ENCODE peak calls at places on chromosomes 12 and 14, in six cellular contexts. One of them, this sample, is unnamed.

GRCh38 chr12:53793221-53793620 is 41.4 kb upstream of the CISTR start:
- DNase-seq in chondrocyte: no peak
- DNase-seq in neural crest cell: no peak
- DNase-seq in BE2C: no peak
- DNase-seq in CD4-positive, alpha-beta T cell: no peak
- DNase-seq in psoas muscle: no peak
- DNase-seq in this sample: no peak

GRCh38 chr14:74964787-74965769 is 9.7 kb upstream of the PGF start:
- DNase-seq in chondrocyte: no peak
- DNase-seq in neural crest cell: no peak
- DNase-seq in BE2C: no peak
- DNase-seq in CD4-positive, alpha-beta T cell: no peak
- DNase-seq in psoas muscle: no peak
- DNase-seq in this sample: no peak

GRCh38 chr14:97120204-97121120 is 323.3 kb downstream of the VRK1 start:
- DNase-seq in chondrocyte: no peak
- DNase-seq in neural crest cell: no peak
- DNase-seq in BE2C: no peak
- DNase-seq in CD4-positive, alpha-beta T cell: peak; percentile 28
- DNase-seq in psoas muscle: no peak
- DNase-seq in this sample: no peak

GRCh38 chr12:76470028-76470939 is 89.3 kb downstream of the OSBPL8 start:
- DNase-seq in chondrocyte: no peak
- DNase-seq in neural crest cell: no peak
- DNase-seq in BE2C: no peak
- DNase-seq in CD4-positive, alpha-beta T cell: no peak
- DNase-seq in psoas muscle: no peak
- DNase-seq in this sample: no peak

GRCh38 chr12:52087961-52088820 is 8.7 kb downstream of the SMIM41 start:
- DNase-seq in chondrocyte: no peak
- DNase-seq in neural crest cell: no peak
- DNase-seq in BE2C: peak; percentile 49
- DNase-seq in CD4-positive, alpha-beta T cell: no peak
- DNase-seq in psoas muscle: no peak
- DNase-seq in this sample: no peak

GRCh38 chr12:76152161-76152807 is 67.8 kb upstream of the NAP1L1 start:
- DNase-seq in chondrocyte: no peak
- DNase-seq in neural crest cell: no peak
- DNase-seq in BE2C: no peak
- DNase-seq in CD4-positive, alpha-beta T cell: no peak
- DNase-seq in psoas muscle: no peak
- DNase-seq in this sample: no peak

GRCh38 chr12:10618338-10618987 is 5.1 kb upstream of the MAGOHB start:
- DNase-seq in chondrocyte: no peak
- DNase-seq in neural crest cell: no peak
- DNase-seq in BE2C: no peak
- DNase-seq in CD4-positive, alpha-beta T cell: no peak
- DNase-seq in psoas muscle: no peak
- DNase-seq in this sample: no peak

GRCh38 chr14:34005901-34006300 is 55.0 kb upstream of the EGLN3 start:
- DNase-seq in chondrocyte: no peak
- DNase-seq in neural crest cell: no peak
- DNase-seq in BE2C: no peak
- DNase-seq in CD4-positive, alpha-beta T cell: no peak
- DNase-seq in psoas muscle: no peak
- DNase-seq in this sample: no peak

GRCh38 chr14:64856528-64857445 is 22.9 kb downstream of the SPTB start:
- DNase-seq in chondrocyte: no peak
- DNase-seq in neural crest cell: no peak
- DNase-seq in BE2C: no peak
- DNase-seq in CD4-positive, alpha-beta T cell: no peak
- DNase-seq in psoas muscle: no peak
- DNase-seq in this sample: no peak

GRCh38 chr14:70665448-70666363 is 24.0 kb downstream of the TTC9 start:
- DNase-seq in chondrocyte: no peak
- DNase-seq in neural crest cell: no peak
- DNase-seq in BE2C: no peak
- DNase-seq in CD4-positive, alpha-beta T cell: no peak
- DNase-seq in psoas muscle: no peak
- DNase-seq in this sample: no peak

GRCh38 chr14:69581316-69581935 is 6.8 kb upstream of the CCDC177 start:
- DNase-seq in chondrocyte: no peak
- DNase-seq in neural crest cell: no peak
- DNase-seq in BE2C: no peak
- DNase-seq in CD4-positive, alpha-beta T cell: no peak
- DNase-seq in psoas muscle: no peak
- DNase-seq in this sample: no peak

GRCh38 chr12:26156201-26156871 is 31.5 kb upstream of the BHLHE41 start:
- DNase-seq in chondrocyte: no peak
- DNase-seq in neural crest cell: no peak
- DNase-seq in BE2C: no peak
- DNase-seq in CD4-positive, alpha-beta T cell: no peak
- DNase-seq in psoas muscle: no peak
- DNase-seq in this sample: no peak

GRCh38 chr12:25422241-25422640 is 130.8 kb downstream of the LMNTD1 start:
- DNase-seq in chondrocyte: no peak
- DNase-seq in neural crest cell: no peak
- DNase-seq in BE2C: no peak
- DNase-seq in CD4-positive, alpha-beta T cell: no peak
- DNase-seq in psoas muscle: no peak
- DNase-seq in this sample: no peak

GRCh38 chr14:35159742-35160409 is 37.5 kb downstream of the PRORP start:
- DNase-seq in chondrocyte: no peak
- DNase-seq in neural crest cell: no peak
- DNase-seq in BE2C: no peak
- DNase-seq in CD4-positive, alpha-beta T cell: no peak
- DNase-seq in psoas muscle: no peak
- DNase-seq in this sample: no peak

GRCh38 chr14:99595034-99595433 is 9.0 kb downstream of the CCDC85C start:
- DNase-seq in chondrocyte: no peak
- DNase-seq in neural crest cell: no peak
- DNase-seq in BE2C: no peak
- DNase-seq in CD4-positive, alpha-beta T cell: no peak
- DNase-seq in psoas muscle: no peak
- DNase-seq in this sample: no peak

DNA sequence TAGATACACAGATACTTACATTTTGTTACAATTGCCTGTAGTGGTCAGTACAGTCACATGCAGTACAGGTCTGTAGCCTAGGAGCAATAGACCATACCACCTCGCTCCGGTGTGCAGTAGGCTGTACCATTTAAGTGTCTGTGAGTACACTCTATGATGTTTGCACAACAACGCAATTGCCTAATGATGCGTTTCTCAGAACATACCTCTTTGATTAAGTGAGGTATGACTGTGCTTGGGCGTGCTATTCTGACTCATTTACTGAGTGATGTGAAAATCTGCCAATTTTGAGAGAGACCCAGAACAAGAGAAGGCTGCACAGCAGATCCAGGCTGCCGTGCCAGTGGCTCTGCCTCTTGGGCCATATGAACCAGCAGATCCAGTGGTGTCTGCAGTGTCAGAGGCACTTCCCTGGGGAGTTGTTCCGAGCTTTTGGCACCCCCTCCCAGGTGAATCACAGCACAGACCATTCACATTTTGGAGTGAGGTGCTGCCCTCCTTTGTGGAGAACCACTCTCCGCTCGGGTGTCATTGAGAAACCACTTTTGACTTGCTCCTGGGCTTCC is 20.4 kb downstream of the DLK1 start:
- DNase-seq in chondrocyte: peak; percentile 28
- DNase-seq in neural crest cell: no peak
- DNase-seq in BE2C: no peak
- DNase-seq in CD4-positive, alpha-beta T cell: no peak
- DNase-seq in psoas muscle: peak; percentile 57
- DNase-seq in this sample: no peak
- TF ChIP-seq CTCF in chondrocyte: no peak
- TF ChIP-seq CTCF in neural crest cell: no peak
- TF ChIP-seq CTCF in BE2C: no peak
- TF ChIP-seq CTCF in CD4-positive, alpha-beta T cell: no peak
- TF ChIP-seq CTCF in psoas muscle: no peak
- TF ChIP-seq CTCF in this sample: no peak

GRCh38 chr12:43733687-43734086 is 24.9 kb downstream of the PUS7L start:
- DNase-seq in chondrocyte: no peak
- DNase-seq in neural crest cell: no peak
- DNase-seq in BE2C: no peak
- DNase-seq in CD4-positive, alpha-beta T cell: no peak
- DNase-seq in psoas muscle: no peak
- DNase-seq in this sample: no peak
- TF ChIP-seq CTCF in chondrocyte: peak; percentile 53
- TF ChIP-seq CTCF in neural crest cell: no peak
- TF ChIP-seq CTCF in BE2C: peak; percentile 2
- TF ChIP-seq CTCF in CD4-positive, alpha-beta T cell: no peak
- TF ChIP-seq CTCF in psoas muscle: no peak
- TF ChIP-seq CTCF in this sample: no peak

DNA sequence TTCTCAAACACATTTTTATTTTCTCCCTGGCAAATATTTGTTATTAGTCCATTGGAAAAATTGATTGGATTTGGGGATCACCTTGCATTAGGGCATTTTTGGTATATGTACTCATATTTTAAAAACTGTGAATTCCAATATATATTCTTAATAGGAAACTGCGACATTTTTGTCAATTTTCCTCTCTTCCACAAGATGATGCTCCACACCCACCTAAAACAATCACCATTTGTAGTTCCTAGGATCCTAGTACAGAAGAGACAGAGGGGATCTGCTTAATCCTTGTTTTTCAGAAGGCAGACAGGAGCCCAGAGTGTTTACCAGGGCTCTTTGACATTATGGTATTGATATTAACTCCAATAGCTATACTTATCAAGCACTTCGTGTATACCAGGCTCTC is 22.8 kb upstream of the OASL start:
- DNase-seq in chondrocyte: no peak
- DNase-seq in neural crest cell: no peak
- DNase-seq in BE2C: no peak
- DNase-seq in CD4-positive, alpha-beta T cell: no peak
- DNase-seq in psoas muscle: no peak
- DNase-seq in this sample: no peak
- TF ChIP-seq CTCF in chondrocyte: peak; percentile 67
- TF ChIP-seq CTCF in neural crest cell: peak; percentile 41
- TF ChIP-seq CTCF in BE2C: peak; percentile 53
- TF ChIP-seq CTCF in CD4-positive, alpha-beta T cell: no peak
- TF ChIP-seq CTCF in psoas muscle: no peak
- TF ChIP-seq CTCF in this sample: no peak

DNA sequence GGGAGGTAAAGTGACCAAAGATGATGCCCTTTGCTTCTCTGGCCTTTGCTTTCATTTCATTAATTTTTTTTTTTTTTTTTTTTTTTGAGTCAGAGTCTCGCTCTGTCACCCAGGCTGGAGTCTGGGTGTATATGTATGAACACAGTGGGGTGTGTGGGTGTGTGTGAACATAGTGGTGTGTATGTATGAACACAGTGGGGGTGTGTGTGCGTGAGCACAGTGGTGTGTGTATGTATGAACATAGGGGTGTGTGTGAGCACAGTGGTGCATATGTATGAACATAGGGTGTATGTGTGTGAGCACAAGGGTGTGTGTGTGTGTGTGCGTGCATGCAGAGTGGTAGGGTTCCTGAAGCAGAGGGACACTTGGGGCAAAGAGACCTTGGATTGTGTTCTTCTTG is 9.6 kb downstream of the KLC1 start:
- DNase-seq in chondrocyte: no peak
- DNase-seq in neural crest cell: no peak
- DNase-seq in BE2C: no peak
- DNase-seq in CD4-positive, alpha-beta T cell: no peak
- DNase-seq in psoas muscle: no peak
- DNase-seq in this sample: no peak
- TF ChIP-seq CTCF in chondrocyte: no peak
- TF ChIP-seq CTCF in neural crest cell: no peak
- TF ChIP-seq CTCF in BE2C: no peak
- TF ChIP-seq CTCF in CD4-positive, alpha-beta T cell: no peak
- TF ChIP-seq CTCF in psoas muscle: no peak
- TF ChIP-seq CTCF in this sample: no peak

DNA sequence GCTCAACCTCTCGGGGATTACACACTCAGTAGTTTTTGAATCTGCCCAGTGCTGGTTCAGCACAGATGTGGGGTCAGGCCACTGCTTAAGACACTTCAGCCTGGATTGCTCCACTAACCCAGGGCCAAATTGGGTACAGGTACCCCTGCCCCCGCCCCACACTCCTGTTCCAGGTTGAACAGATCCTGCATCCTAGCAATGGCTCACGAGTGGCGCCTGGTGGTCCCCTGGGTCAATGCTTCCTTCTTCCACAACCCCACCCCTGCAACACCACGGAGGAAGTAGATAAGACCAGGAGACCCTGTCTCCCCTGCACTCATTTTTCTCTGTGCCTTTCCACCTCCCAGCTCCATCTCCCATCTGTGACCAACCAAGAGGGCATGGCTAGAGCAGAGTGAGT is 108.4 kb downstream of the ESRRB start:
- DNase-seq in chondrocyte: no peak
- DNase-seq in neural crest cell: no peak
- DNase-seq in BE2C: no peak
- DNase-seq in CD4-positive, alpha-beta T cell: no peak
- DNase-seq in psoas muscle: no peak
- DNase-seq in this sample: no peak
- TF ChIP-seq CTCF in chondrocyte: no peak
- TF ChIP-seq CTCF in neural crest cell: no peak
- TF ChIP-seq CTCF in BE2C: peak; percentile 25
- TF ChIP-seq CTCF in CD4-positive, alpha-beta T cell: no peak
- TF ChIP-seq CTCF in psoas muscle: no peak
- TF ChIP-seq CTCF in this sample: no peak

This sample was measured in natural killer cell.